ENCODE peak calls at places on chromosomes 6 and 20, in ten cellular contexts. F is GM12878, V is A549, S is astrocyte, O is mesendoderm, H is PC-3, Q is neuronal stem cell, T is H9, E is GM23248, L is mammary epithelial cell. P is an unnamed sample.

GRCh38 chr6:6890400-6890858 is 217.3 kb upstream of the RREB1 start:
- DNase-seq in F (no peak), V (no peak), S (no peak), O (peak; percentile 59), H (no peak), Q (no peak), T (peak; percentile 59), E (peak; percentile 48), L (no peak), P (no peak)

GRCh38 chr20:48204499-48204898 is 419.2 kb upstream of the SULF2 start:
- DNase-seq in F (no peak), V (no peak), S (no peak), O (no peak), H (no peak), Q (no peak), T (no peak), E (no peak), L (no peak), P (no peak)

GRCh38 chr20:38343107-38343797 is 3.0 kb upstream of the LBP start:
- DNase-seq in F (no peak), V (peak; percentile 35), S (no peak), O (no peak), H (no peak), Q (no peak), T (no peak), E (no peak), L (no peak), P (peak; percentile 46)

GRCh38 chr6:30818426-30818841 is 65.9 kb upstream of the DDR1 start:
- DNase-seq in F (no peak), V (peak; percentile 69), S (peak; percentile 82), O (no peak), H (peak; percentile 73), Q (no peak), T (no peak), E (peak; percentile 91), L (peak; percentile 83), P (peak; percentile 92)

GRCh38 chr20:49435639-49436038 is 46.8 kb downstream of the KCNB1 start:
- DNase-seq in F (no peak), V (no peak), S (no peak), O (no peak), H (peak; percentile 53), Q (no peak), T (peak; percentile 42), E (no peak), L (no peak), P (no peak)

GRCh38 chr20:10718671-10719070 is 44.9 kb upstream of the JAG1 start:
- DNase-seq in F (no peak), V (no peak), S (no peak), O (no peak), H (no peak), Q (no peak), T (no peak), E (no peak), L (no peak), P (no peak)

GRCh38 chr20:47862841-47863240 is 77.6 kb upstream of the SULF2 start:
- DNase-seq in F (no peak), V (no peak), S (no peak), O (peak; percentile 89), H (no peak), Q (no peak), T (no peak), E (no peak), L (no peak), P (no peak)

GRCh38 chr6:12890171-12890790 is 173.7 kb downstream of the PHACTR1 start:
- DNase-seq in F (no peak), V (peak; percentile 17), S (no peak), O (peak; percentile 53), H (peak; percentile 40), Q (no peak), T (peak; percentile 45), E (no peak), L (no peak), P (no peak)

GRCh38 chr6:21664263-21665081 is 70.9 kb downstream of the SOX4 start:
- DNase-seq in F (no peak), V (peak; percentile 15), S (peak; percentile 27), O (peak; percentile 85), H (no peak), Q (peak; percentile 42), T (peak; percentile 73), E (peak; percentile 60), L (peak; percentile 14), P (no peak)

GRCh38 chr6:168197636-168198301 is 118.8 kb upstream of the FRMD1 start:
- DNase-seq in F (no peak), V (no peak), S (no peak), O (no peak), H (no peak), Q (no peak), T (peak; percentile 9), E (no peak), L (no peak), P (no peak)

GRCh38 chr6:150527100-150527499 is 72.6 kb upstream of the PLEKHG1 start:
- DNase-seq in F (no peak), V (no peak), S (peak; percentile 50), O (no peak), H (peak; percentile 33), Q (no peak), T (no peak), E (peak; percentile 51), L (peak; percentile 50), P (peak; percentile 2)

GRCh38 chr6:37131104-37131959 is 38.6 kb upstream of the PIM1 start:
- DNase-seq in F (no peak), V (peak; percentile 88), S (peak; percentile 75), O (peak; percentile 71), H (no peak), Q (no peak), T (no peak), E (peak; percentile 17), L (no peak), P (no peak)

GRCh38 chr20:61840661-61841455 is 224.8 kb downstream of the TAF4 start:
- DNase-seq in F (no peak), V (no peak), S (no peak), O (no peak), H (no peak), Q (no peak), T (no peak), E (no peak), L (no peak), P (no peak)

GRCh38 chr20:62818592-62819493 is 2.0 kb downstream of the COL9A3 start:
- DNase-seq in F (no peak), V (no peak), S (no peak), O (no peak), H (no peak), Q (no peak), T (no peak), E (peak; percentile 24), L (peak; percentile 52), P (peak; percentile 9)

GRCh38 chr20:36542019-36542488 is 735 bp downstream of the MYL9 start:
- DNase-seq in F (no peak), V (peak; percentile 39), S (no peak), O (peak; percentile 83), H (peak; percentile 16), Q (peak; percentile 30), T (peak; percentile 82), E (peak; percentile 80), L (no peak), P (peak; percentile 70)

GRCh38 chr20:6692566-6693168 is 74.8 kb upstream of the BMP2 start:
- DNase-seq in F (no peak), V (no peak), S (no peak), O (no peak), H (peak; percentile 39), Q (no peak), T (no peak), E (no peak), L (no peak), P (no peak)

GRCh38 chr20:56875803-56876202 is 246.7 kb downstream of the TFAP2C start:
- DNase-seq in F (no peak), V (no peak), S (no peak), O (no peak), H (no peak), Q (no peak), T (no peak), E (no peak), L (no peak), P (no peak)

GRCh38 chr6:163823577-163823976 is 409.1 kb downstream of the QKI start:
- DNase-seq in F (no peak), V (no peak), S (no peak), O (no peak), H (no peak), Q (no peak), T (no peak), E (no peak), L (no peak), P (no peak)

GRCh38 chr20:14360386-14360785 is 23.0 kb upstream of the FLRT3 start:
- DNase-seq in F (no peak), V (no peak), S (no peak), O (no peak), H (peak; percentile 30), Q (no peak), T (no peak), E (peak; percentile 16), L (peak; percentile 43), P (peak; percentile 20)

GRCh38 chr6:134198093-134198492 is 119.8 kb downstream of the SGK1 start:
- DNase-seq in F (no peak), V (peak; percentile 88), S (peak; percentile 18), O (no peak), H (peak; percentile 88), Q (no peak), T (no peak), E (no peak), L (peak; percentile 11), P (no peak)
- H3K4me2 ChIP-seq in F (no peak overlapping the region), V (peak overlapping the region; percentile 48), S (no peak overlapping the region), O (no peak overlapping the region), H (peak overlapping the region; percentile 31), Q (no peak overlapping the region), T (no peak overlapping the region), E (no peak overlapping the region), L (no peak overlapping the region), P (no peak overlapping the region)

DNA sequence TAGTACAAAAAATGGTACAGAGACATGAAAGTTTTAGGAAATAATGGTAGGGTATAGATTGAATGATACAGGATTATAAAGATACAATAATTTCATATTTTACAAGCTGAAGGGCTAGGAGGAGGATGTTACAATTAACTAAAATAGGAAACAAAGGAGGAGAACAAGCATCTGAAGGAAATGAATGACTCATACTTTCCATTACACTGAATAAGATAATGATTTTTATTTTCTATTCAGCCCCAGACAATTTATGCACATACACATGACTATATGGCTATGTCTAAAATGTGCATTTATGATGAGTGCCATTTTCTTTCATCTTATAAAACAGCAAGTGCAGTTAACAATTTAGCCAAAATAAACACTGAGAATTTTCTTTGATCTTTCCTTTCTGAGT is 994.6 kb upstream of the ADGRB3 start:
- DNase-seq in F (no peak), V (no peak), S (peak; percentile 54), O (no peak), H (no peak), Q (no peak), T (no peak), E (no peak), L (no peak), P (peak; percentile 4)
- H3K4me2 ChIP-seq in F (no peak overlapping the region), V (no peak overlapping the region), S (no peak overlapping the region), O (no peak overlapping the region), H (no peak overlapping the region), Q (no peak overlapping the region), T (no peak overlapping the region), E (no peak overlapping the region), L (no peak overlapping the region), P (no peak overlapping the region)

GRCh38 chr6:33696538-33697518 is 14.7 kb downstream of the UQCC2 start:
- DNase-seq in F (no peak), V (no peak), S (peak; percentile 65), O (no peak), H (peak; percentile 76), Q (no peak), T (peak; percentile 62), E (peak; percentile 68), L (peak; percentile 31), P (peak; percentile 61)
- H3K4me2 ChIP-seq in F (peak overlapping the region; percentile 46), V (peak overlapping the region; percentile 12), S (peak overlapping the region; percentile 32), O (no peak overlapping the region), H (peak overlapping the region; percentile 18), Q (no peak overlapping the region), T (no peak overlapping the region), E (no peak overlapping the region), L (no peak overlapping the region), P (peak overlapping the region; percentile 36)

GRCh38 chr6:138804986-138805385 is 9.1 kb downstream of the ECT2L start:
- DNase-seq in F (no peak), V (no peak), S (no peak), O (no peak), H (no peak), Q (no peak), T (no peak), E (no peak), L (no peak), P (peak; percentile 13)
- H3K4me2 ChIP-seq in F (no peak overlapping the region), V (no peak overlapping the region), S (no peak overlapping the region), O (no peak overlapping the region), H (no peak overlapping the region), Q (no peak overlapping the region), T (no peak overlapping the region), E (no peak overlapping the region), L (no peak overlapping the region), P (no peak overlapping the region)